ENCODE peak calls at places on chromosomes 6 and 20, in seven cellular contexts. Q is fibroblast of lung; P is HCT116; S is IMR-90; C is CD8-positive, alpha-beta T cell; D is thoracic aorta; T is BE2C. H is an unnamed sample. For H3K9me3, the result is how much of the 10 kb centered on the place peaks cover.

GRCh38 chr6:39322306-39322850 is at the start of gene KCNK16:
- DNase-seq in Q (no peak), P (no peak), S (no peak), C (no peak), D (no peak), T (no peak), H (no peak)

GRCh38 chr20:21515300-21516179 is 1.7 kb upstream of the NKX2-2 start:
- DNase-seq in Q (no peak), P (no peak), S (no peak), C (no peak), D (no peak), T (no peak), H (no peak)

GRCh38 chr20:61746147-61746646 is 319.5 kb downstream of the TAF4 start:
- DNase-seq in Q (no peak), P (no peak), S (no peak), C (no peak), D (no peak), T (no peak), H (no peak)

GRCh38 chr6:69907981-69908498 is 41.7 kb downstream of the COL19A1 start:
- DNase-seq in Q (peak), P (no peak), S (peak), C (no peak), D (no peak), T (no peak), H (no peak)

GRCh38 chr6:101509556-101509955 is 116.0 kb downstream of the GRIK2 start:
- DNase-seq in Q (no peak), P (no peak), S (peak), C (no peak), D (no peak), T (no peak), H (no peak)

GRCh38 chr20:37584238-37584807 is 56.6 kb upstream of the BLCAP start:
- DNase-seq in Q (no peak), P (no peak), S (no peak), C (no peak), D (no peak), T (no peak), H (no peak)

GRCh38 chr6:108559097-108559883 is 1.4 kb upstream of the FOXO3 start:
- DNase-seq in Q (peak), P (no peak), S (peak), C (peak), D (peak), T (peak), H (peak)

GRCh38 chr6:46221221-46221793 is 50.5 kb upstream of the ENPP5 start:
- DNase-seq in Q (peak), P (peak), S (peak), C (no peak), D (no peak), T (no peak), H (no peak)

GRCh38 chr6:41723178-41723935 is 12.1 kb downstream of the TFEB start:
- DNase-seq in Q (peak), P (no peak), S (peak), C (peak), D (peak), T (peak), H (peak)

GRCh38 chr6:41723936-41724637 is 11.3 kb downstream of the TFEB start:
- DNase-seq in Q (no peak), P (no peak), S (no peak), C (no peak), D (no peak), T (no peak), H (no peak)

GRCh38 chr6:41727705-41728072 is 7.7 kb downstream of the TFEB start:
- DNase-seq in Q (no peak), P (no peak), S (no peak), C (no peak), D (no peak), T (no peak), H (no peak)

GRCh38 chr6:41726876-41727275 is 8.5 kb downstream of the TFEB start:
- DNase-seq in Q (no peak), P (no peak), S (no peak), C (no peak), D (no peak), T (no peak), H (no peak)

GRCh38 chr6:41724638-41725501 is 10.5 kb downstream of the TFEB start:
- DNase-seq in Q (no peak), P (no peak), S (no peak), C (no peak), D (no peak), T (no peak), H (no peak)
- TF ChIP-seq CTCF in Q (no peak), P (no peak), S (no peak), C (no peak), D (no peak), T (peak), H (no peak)

GRCh38 chr6:27358786-27359185 is 29.8 kb upstream of the ZNF391 start:
- DNase-seq in Q (no peak), P (no peak), S (no peak), C (no peak), D (no peak), T (no peak), H (no peak)
- H3K9me3 ChIP-seq in Q (under half), P (under half), S (under half), C (under half), D (under half), T (under half), H (under half)

DNA sequence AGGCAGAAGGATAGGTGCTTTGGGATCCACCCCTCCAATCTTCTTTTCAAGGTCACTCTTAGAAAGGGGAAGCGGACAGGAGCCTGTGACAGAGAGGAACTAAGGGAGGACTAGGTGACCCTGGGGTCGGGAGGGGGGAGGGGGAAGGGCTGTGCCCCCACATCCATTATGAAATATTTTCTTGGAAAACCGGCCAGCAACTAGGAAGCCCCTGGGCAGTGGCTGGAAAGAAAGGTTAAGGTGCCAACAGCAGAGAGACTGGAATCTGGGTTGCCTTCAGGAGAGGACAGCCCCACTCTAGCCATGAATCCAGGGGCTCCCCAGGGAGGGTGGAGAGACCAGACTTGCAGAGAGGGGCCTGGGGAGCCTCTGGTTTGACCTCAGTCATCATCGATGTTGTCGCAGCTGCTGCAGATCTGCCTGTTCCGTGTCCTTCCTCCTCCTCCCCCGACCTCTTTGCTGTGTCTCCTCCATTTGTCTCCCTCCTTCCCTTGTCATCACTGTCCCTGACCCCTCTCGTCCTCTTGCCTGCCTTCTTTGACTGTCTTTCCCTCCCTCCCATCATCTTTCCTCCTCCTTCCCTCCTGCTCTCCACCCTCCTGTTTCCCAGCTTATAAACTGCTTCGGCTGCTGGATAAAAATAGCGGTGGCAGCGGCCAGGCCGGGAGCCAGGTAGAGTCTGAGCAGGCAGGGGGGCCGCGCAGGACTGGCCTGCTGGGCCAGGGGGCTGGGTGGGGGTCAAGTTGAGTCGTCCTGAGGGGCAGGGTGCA is 3.2 kb downstream of the SLC29A1 start:
- DNase-seq in Q (no peak), P (no peak), S (no peak), C (no peak), D (no peak), T (peak), H (no peak)
- H3K4me3 ChIP-seq in Q (no peak), P (no peak), S (no peak), C (no peak), D (peak), T (peak), H (peak)

GRCh38 chr6:85348643-85349042 is 101.2 kb upstream of the NT5E start:
- DNase-seq in Q (no peak), P (no peak), S (no peak), C (no peak), D (no peak), T (no peak), H (no peak)
- TF ChIP-seq CTCF in Q (no peak), P (peak), S (no peak), C (no peak), D (no peak), T (peak), H (no peak)

DNA sequence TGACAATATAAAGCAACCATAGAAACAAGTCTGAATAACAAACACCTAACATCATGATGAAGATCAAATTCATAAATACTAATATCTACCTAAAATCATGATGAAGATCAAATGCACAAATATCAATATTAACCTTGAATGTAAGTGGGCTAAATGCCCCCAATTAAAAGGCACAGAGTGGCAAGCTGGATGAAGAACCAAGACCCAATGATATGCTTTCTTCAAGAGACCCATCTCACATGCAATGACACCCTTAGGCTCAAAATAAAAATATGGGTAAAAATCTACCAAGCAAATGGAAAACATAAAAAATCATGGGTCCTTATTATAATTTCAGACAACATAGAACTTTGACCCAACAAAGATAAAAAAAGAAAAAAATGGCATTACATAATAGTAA is 578.5 kb upstream of the PTCHD4 start:
- DNase-seq in Q (peak), P (no peak), S (no peak), C (no peak), D (no peak), T (no peak), H (no peak)
- H3K9me3 ChIP-seq in Q (under half), P (under half), S (under half), C (under half), D (under half), T (under half), H (under half)

GRCh38 chr20:63553251-63553932 is 567 bp upstream of the FNDC11 start:
- DNase-seq in Q (peak), P (peak), S (peak), C (peak), D (peak), T (peak), H (peak)

GRCh38 chr20:63553933-63554290 is at the start of gene FNDC11:
- DNase-seq in Q (no peak), P (no peak), S (no peak), C (no peak), D (no peak), T (peak), H (no peak)

GRCh38 chr20:63552481-63553249 is 1.3 kb upstream of the FNDC11 start:
- DNase-seq in Q (no peak), P (no peak), S (no peak), C (peak), D (no peak), T (no peak), H (no peak)

GRCh38 chr20:63555661-63556381 is 1.9 kb downstream of the FNDC11 start:
- DNase-seq in Q (no peak), P (no peak), S (no peak), C (no peak), D (no peak), T (no peak), H (no peak)

DNA sequence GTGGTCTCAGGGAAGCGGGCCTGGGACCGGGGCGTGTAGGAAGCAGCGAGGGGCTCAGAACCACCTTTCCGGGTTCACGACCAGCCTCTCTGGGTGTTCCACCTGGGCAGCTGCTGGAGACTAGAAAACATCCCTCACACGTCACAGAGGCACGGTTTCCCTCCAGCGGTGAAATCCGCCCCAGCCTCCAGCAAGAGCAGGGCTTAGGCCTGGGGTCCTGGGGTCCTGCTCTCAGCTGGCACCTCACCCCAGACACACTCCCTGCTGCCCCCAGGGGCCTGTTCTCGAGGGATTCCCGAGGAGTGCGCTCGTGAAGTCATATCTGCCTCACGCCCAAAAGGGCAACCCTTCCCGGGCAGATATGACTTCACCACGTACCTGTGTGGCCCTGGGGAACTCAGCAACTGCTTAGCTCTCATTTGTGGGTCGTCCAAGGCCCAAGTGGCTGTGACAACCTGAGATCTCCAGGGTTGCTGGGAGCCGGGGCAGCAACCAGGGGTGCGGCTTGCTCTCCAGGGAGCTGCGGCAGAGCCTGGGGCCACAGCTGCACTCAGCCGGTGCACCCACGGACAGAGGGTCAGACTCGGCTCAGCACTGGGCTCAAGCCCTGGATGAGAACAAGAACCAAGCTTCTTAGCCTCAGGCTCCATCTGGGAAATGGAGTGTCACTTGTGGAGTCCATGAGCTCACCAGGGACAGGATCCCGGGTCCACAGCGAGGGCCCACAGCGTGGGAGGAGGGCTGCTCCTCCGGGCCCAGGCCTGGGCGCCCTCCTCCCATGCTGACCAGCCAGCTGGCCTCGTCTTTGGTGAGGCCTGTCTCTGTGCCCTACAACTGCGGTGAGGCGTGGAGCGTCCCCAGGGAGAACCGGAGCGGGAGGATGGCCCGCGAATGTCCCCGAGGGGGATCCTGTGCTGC is 661 bp downstream of the FNDC11 start:
- DNase-seq in Q (no peak), P (no peak), S (no peak), C (no peak), D (no peak), T (no peak), H (no peak)
- H3K4me3 ChIP-seq in Q (no peak), P (peak), S (peak), C (peak), D (peak), T (peak), H (no peak)

GRCh38 chr6:62891065-62891647 is 320.1 kb upstream of the FKBP1C start:
- DNase-seq in Q (no peak), P (no peak), S (no peak), C (no peak), D (no peak), T (no peak), H (no peak)
- TF ChIP-seq CTCF in Q (no peak), P (peak), S (peak), C (no peak), D (no peak), T (peak), H (no peak)

DNA sequence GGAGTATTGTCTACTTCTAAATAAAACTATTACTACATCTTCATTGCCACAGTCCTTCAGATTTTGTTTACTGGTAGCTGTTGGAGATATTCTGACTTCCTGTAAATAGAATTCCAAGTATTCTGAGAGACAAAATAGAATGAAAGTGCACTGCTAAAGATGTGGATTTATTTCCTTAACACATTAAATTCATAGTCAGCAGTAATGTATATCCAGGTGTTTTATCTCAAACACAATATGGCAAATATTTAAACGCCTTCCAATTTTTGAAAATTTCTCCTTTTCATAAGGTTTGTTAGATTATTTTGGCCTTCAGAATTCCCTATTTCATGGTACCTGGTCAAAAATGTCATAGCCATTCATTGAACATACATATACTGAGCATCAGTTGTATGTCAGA is 84.3 kb upstream of the MEI4 start:
- DNase-seq in Q (no peak), P (no peak), S (no peak), C (no peak), D (no peak), T (no peak), H (no peak)
- H3K9me3 ChIP-seq in Q (under half), P (under half), S (under half), C (under half), D (under half), T (under half), H (under half)

H was measured in gastrocnemius medialis.